ENCODE peak calls at places on chromosomes 6 and 20, in seven cellular contexts. I is lower lobe of right lung, Y is stomach, E is AG04450, H is colonic mucosa, F is heart left ventricle, U is neuronal stem cell. Q is an unnamed sample.

GRCh38 chr6:11931296-11932035 is 80.6 kb upstream of the HIVEP1 start:
- DNase-seq in Y (no peak), E (no peak), F (no peak), I (no peak), U (no peak), H (no peak), Q (no peak)

GRCh38 chr6:47700596-47700995 is 2.2 kb downstream of the ADGRF4 start:
- DNase-seq in F (no peak), H (no peak), I (no peak), U (no peak), Y (no peak), E (no peak), Q (no peak)

GRCh38 chr6:13302751-13303667 is 25.3 kb downstream of the TBC1D7 start:
- DNase-seq in U (no peak), H (peak; percentile 91), I (peak; percentile 81), F (peak; percentile 60), Y (peak; percentile 31), E (peak; percentile 85), Q (peak; percentile 49)

GRCh38 chr20:8722277-8722928 is 346.5 kb upstream of the PLCB4 start:
- DNase-seq in U (peak; percentile 57), E (peak; percentile 65), I (no peak), Y (no peak), F (peak; percentile 26), H (peak; percentile 39), Q (no peak)

GRCh38 chr6:44133003-44133931 is 5.9 kb downstream of the TMEM63B start:
- DNase-seq in H (peak; percentile 81), I (peak; percentile 77), F (peak; percentile 63), Y (peak; percentile 64), U (peak; percentile 37), E (no peak), Q (no peak)

GRCh38 chr20:2658414-2659354 is 5.3 kb downstream of the IDH3B start:
- DNase-seq in U (no peak), E (no peak), Y (no peak), I (no peak), H (no peak), F (no peak), Q (no peak)

GRCh38 chr6:103672169-103672568 is 1187.5 kb downstream of the HACE1 start:
- DNase-seq in Y (no peak), E (no peak), U (no peak), I (no peak), H (no peak), F (no peak), Q (no peak)

GRCh38 chr6:51495016-51495805 is 592.2 kb downstream of the PKHD1 start:
- DNase-seq in Y (peak; percentile 27), E (no peak), U (no peak), F (no peak), H (no peak), I (no peak), Q (no peak)

GRCh38 chr6:30720738-30721197 is 616 bp downstream of the TUBB start:
- DNase-seq in H (peak; percentile 78), U (no peak), F (peak; percentile 77), Y (peak; percentile 65), E (no peak), I (peak; percentile 86), Q (no peak)

GRCh38 chr6:105785412-105785811 is 300.7 kb upstream of the PRDM1 start:
- DNase-seq in I (peak; percentile 62), U (no peak), Y (no peak), E (no peak), F (no peak), H (no peak), Q (no peak)

GRCh38 chr6:106097368-106098231 is 11.5 kb downstream of the PRDM1 start:
- DNase-seq in U (no peak), Y (no peak), H (peak; percentile 51), I (no peak), F (no peak), E (no peak), Q (no peak)

GRCh38 chr20:43844778-43845614 is 69.7 kb upstream of the TOX2 start:
- DNase-seq in Y (no peak), H (no peak), I (no peak), U (no peak), F (no peak), E (peak; percentile 63), Q (no peak)

GRCh38 chr6:31042801-31043200 is 32.5 kb downstream of the MUC22 start:
- DNase-seq in Y (peak; percentile 73), H (peak; percentile 35), U (no peak), I (peak; percentile 54), E (no peak), F (peak; percentile 49), Q (no peak)

GRCh38 chr6:13538084-13538483 is 36.3 kb upstream of the SIRT5 start:
- DNase-seq in E (peak; percentile 30), I (no peak), Y (no peak), F (no peak), H (no peak), U (no peak), Q (no peak)

GRCh38 chr20:38115205-38115604 is 49.9 kb downstream of the TGM2 start:
- DNase-seq in I (no peak), F (no peak), Y (no peak), H (no peak), U (no peak), E (no peak), Q (no peak)

GRCh38 chr6:106077881-106078280 is 8.3 kb upstream of the PRDM1 start:
- DNase-seq in E (no peak), F (no peak), Y (no peak), I (no peak), U (no peak), H (no peak), Q (no peak)

GRCh38 chr6:4134841-4135664 is at the start of gene ECI2:
- DNase-seq in E (no peak), F (peak; percentile 72), I (peak; percentile 86), Y (peak; percentile 65), U (no peak), H (no peak), Q (peak; percentile 50)

GRCh38 chr20:3326779-3327521 is 80.5 kb downstream of the DNAAF9 start:
- DNase-seq in Y (no peak), F (no peak), U (no peak), I (no peak), E (no peak), H (no peak), Q (no peak)

GRCh38 chr6:12009904-12010634 is 2.0 kb upstream of the HIVEP1 start:
- DNase-seq in F (peak; percentile 36), E (no peak), U (no peak), I (no peak), H (no peak), Y (no peak), Q (no peak)

GRCh38 chr6:105226598-105227291 is 46.9 kb upstream of the POPDC3 start:
- DNase-seq in I (no peak), E (no peak), Y (no peak), H (no peak), F (no peak), U (no peak), Q (no peak)

GRCh38 chr6:150183105-150183504 is 40.3 kb downstream of the PPP1R14C start:
- DNase-seq in I (no peak), H (no peak), U (no peak), E (no peak), Y (no peak), F (no peak), Q (no peak)

GRCh38 chr20:19071442-19071717 is 141.1 kb upstream of the SLC24A3 start:
- DNase-seq in E (no peak), F (no peak), Y (no peak), I (no peak), H (no peak), U (no peak), Q (no peak)

GRCh38 chr6:167893416-167893815 is 66.7 kb downstream of the AFDN start:
- DNase-seq in F (no peak), I (no peak), U (no peak), H (no peak), E (no peak), Y (no peak), Q (no peak)

GRCh38 chr6:127832381-127832780 is 68.5 kb downstream of the THEMIS start:
- DNase-seq in U (no peak), E (no peak), H (no peak), F (no peak), I (no peak), Y (no peak), Q (no peak)

GRCh38 chr6:86529635-86530034 is 407.7 kb upstream of the HTR1E start:
- DNase-seq in F (no peak), U (no peak), I (no peak), E (no peak), Y (no peak), H (no peak), Q (no peak)
- H3K27ac ChIP-seq in F (no peak overlapping the region), U (no peak overlapping the region), I (no peak overlapping the region), E (no peak overlapping the region), Y (no peak overlapping the region), H (no peak overlapping the region), Q (no peak overlapping the region)

GRCh38 chr6:92507552-92507951 is 911.8 kb downstream of the EPHA7 start:
- DNase-seq in Y (no peak), E (no peak), F (no peak), I (no peak), H (no peak), U (no peak), Q (no peak)

GRCh38 chr6:92510137-92510536 is 909.2 kb downstream of the EPHA7 start:
- DNase-seq in I (no peak), F (no peak), H (no peak), U (no peak), E (no peak), Y (no peak), Q (no peak)

GRCh38 chr6:92504509-92504908 is 914.9 kb downstream of the EPHA7 start:
- DNase-seq in U (no peak), I (no peak), Y (no peak), E (no peak), F (no peak), H (no peak), Q (no peak)
- H3K27ac ChIP-seq in U (no peak overlapping the region), I (no peak overlapping the region), Y (no peak overlapping the region), E (no peak overlapping the region), F (no peak overlapping the region), H (no peak overlapping the region), Q (no peak overlapping the region)

DNA sequence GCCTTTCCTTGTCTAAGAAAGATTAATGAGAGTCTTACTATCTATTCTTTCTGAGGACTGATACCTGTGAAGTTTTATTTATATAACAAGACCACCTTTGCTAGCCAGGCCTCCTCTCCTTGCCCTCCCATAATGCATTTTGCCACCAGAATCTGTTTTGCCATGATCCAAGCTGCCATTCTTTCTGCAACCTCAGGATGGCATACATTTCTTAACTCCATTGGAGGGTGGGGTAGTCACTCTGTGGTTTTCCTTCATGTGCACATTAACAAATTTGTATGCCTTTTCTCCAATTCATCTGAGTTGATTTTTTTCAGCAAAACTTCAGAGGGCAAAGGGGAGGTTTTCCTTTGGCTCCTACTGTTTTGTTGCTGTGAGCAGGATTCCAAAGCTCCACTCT is 26.4 kb upstream of the ENPP4 start:
- DNase-seq in Y (no peak), I (no peak), H (no peak), U (no peak), F (no peak), E (no peak), Q (no peak)
- H3K27ac ChIP-seq in Y (no peak overlapping the region), I (no peak overlapping the region), H (no peak overlapping the region), U (no peak overlapping the region), F (no peak overlapping the region), E (no peak overlapping the region), Q (no peak overlapping the region)

GRCh38 chr20:62405981-62406513 is 1.0 kb downstream of the CABLES2 start:
- DNase-seq in I (no peak), E (no peak), Y (no peak), H (no peak), U (no peak), F (no peak), Q (no peak)
- H3K27ac ChIP-seq in I (no peak overlapping the region), E (no peak overlapping the region), Y (peak overlapping the region; percentile 32), H (no peak overlapping the region), U (no peak overlapping the region), F (peak overlapping the region; percentile 69), Q (no peak overlapping the region)

Q was measured in thoracic aorta.